ENCODE peak calls at places on chromosome 11, in seven cellular contexts. G is C1 segment of cervical spinal cord; N is mesothelial cell of epicardium; W is B cell; O is activated CD4-positive, alpha-beta T cell treated with anti-CD3 and anti-CD28 coated beads for 36 hours; T is spleen; M is germinal center. B is an unnamed sample.

GRCh38 chr11:71979094-71979493 is 19.6 kb upstream of the IL18BP start:
- DNase-seq in W (no peak), M (no peak), N (no peak), T (no peak), O (no peak), G (no peak), B (no peak)

GRCh38 chr11:47271328-47271727 is 1.4 kb downstream of the MADD start:
- DNase-seq in T (no peak), O (no peak), G (no peak), W (no peak), M (no peak), N (no peak), B (no peak)

GRCh38 chr11:57668467-57668890 is 565 bp downstream of the ZDHHC5 start:
- DNase-seq in T (no peak), O (no peak), N (no peak), M (peak; percentile 50), W (no peak), G (no peak), B (no peak)

GRCh38 chr11:78127408-78127807 is 12.0 kb downstream of the ALG8 start:
- DNase-seq in G (no peak), M (no peak), W (no peak), O (no peak), T (no peak), N (no peak), B (no peak)

GRCh38 chr11:64605248-64605560 is 14.2 kb downstream of the SLC22A12 start:
- DNase-seq in O (no peak), W (no peak), M (no peak), G (no peak), T (no peak), N (no peak), B (no peak)

GRCh38 chr11:95289378-95289777 is 58.4 kb upstream of the SESN3 start:
- DNase-seq in N (no peak), G (no peak), O (no peak), T (no peak), W (no peak), M (no peak), B (no peak)

GRCh38 chr11:19092342-19092741 is 24.6 kb upstream of the ZDHHC13 start:
- DNase-seq in O (no peak), G (no peak), T (no peak), M (no peak), N (no peak), W (no peak), B (no peak)

GRCh38 chr11:83409891-83410290 is 123.7 kb upstream of the CCDC90B start:
- DNase-seq in W (no peak), G (no peak), T (no peak), N (no peak), O (no peak), M (no peak), B (no peak)

GRCh38 chr11:111631666-111632039 is 29.4 kb downstream of the SIK2 start:
- DNase-seq in W (no peak), O (no peak), G (no peak), M (no peak), T (no peak), N (no peak), B (no peak)

GRCh38 chr11:35267504-35267903 is 128.5 kb downstream of the CD44 start:
- DNase-seq in N (no peak), W (no peak), T (no peak), O (no peak), G (no peak), M (no peak), B (no peak)

GRCh38 chr11:123357990-123358827 is 71.9 kb upstream of the GRAMD1B start:
- DNase-seq in O (peak; percentile 71), T (peak; percentile 71), N (peak; percentile 20), G (peak; percentile 5), W (peak; percentile 1), M (peak; percentile 69), B (no peak)

GRCh38 chr11:95793111-95793510 is 2.8 kb downstream of the CEP57 start:
- DNase-seq in T (no peak), M (no peak), W (no peak), N (no peak), O (no peak), G (no peak), B (no peak)

GRCh38 chr11:93589347-93589746 is 46.2 kb upstream of the SMCO4 start:
- DNase-seq in N (no peak), O (no peak), M (no peak), G (no peak), W (no peak), T (no peak), B (no peak)

B was measured in H1.